ENCODE peak calls at places on chromosomes 4 and X, in five cellular contexts. B, J, N, L and F are unnamed samples.

GRCh38 chr4:88341227-88342192 is 37.1 kb upstream of the HERC6 start:
- DNase-seq in N (no peak), L (no peak), J (no peak), B (no peak), F (no peak)

GRCh38 chr4:59818656-59819055 is 1381.5 kb upstream of the ADGRL3 start:
- DNase-seq in J (no peak), N (no peak), L (no peak), B (no peak), F (no peak)

GRCh38 chr4:185775792-185776555 is 36.0 kb downstream of the SORBS2 start:
- DNase-seq in B (no peak), L (no peak), N (no peak), J (no peak), F (no peak)

GRCh38 chr4:36251983-36252382 is 7.7 kb upstream of the ARAP2 start:
- DNase-seq in N (no peak), L (no peak), B (no peak), J (no peak), F (no peak)

GRCh38 chr4:182644326-182645050 is 272.7 kb downstream of the DCTD start:
- DNase-seq in L (no peak), B (no peak), N (no peak), J (no peak), F (no peak)

GRCh38 chrX:30659421-30659820 is 6.2 kb downstream of the GK start:
- DNase-seq in B (no peak), N (no peak), L (no peak), J (no peak), F (no peak)

GRCh38 chr4:19486400-19486799 is 765.3 kb upstream of the SLIT2 start:
- DNase-seq in J (no peak), L (peak), N (no peak), B (no peak), F (no peak)

GRCh38 chrX:92247076-92247475 is 467.9 kb downstream of the PCDH11X start:
- DNase-seq in B (no peak), L (no peak), N (no peak), J (no peak), F (no peak)

GRCh38 chr4:54567327-54567726 is 90.4 kb upstream of the KIT start:
- DNase-seq in J (no peak), N (no peak), B (no peak), L (no peak), F (no peak)

GRCh38 chr4:108624263-108625056 is 4.1 kb downstream of the RPL34 start:
- DNase-seq in J (no peak), N (no peak), B (no peak), L (no peak), F (no peak)

GRCh38 chrX:153765138-153766079 is 1.4 kb downstream of the PLXNB3 start:
- DNase-seq in J (peak), B (peak), N (no peak), L (peak), F (peak)

GRCh38 chr4:159227378-159227777 is 124.5 kb downstream of the RAPGEF2 start:
- DNase-seq in L (no peak), N (no peak), J (no peak), B (no peak), F (no peak)

GRCh38 chr4:71189471-71189870 is 149.3 kb upstream of the SLC4A4 start:
- DNase-seq in L (no peak), B (no peak), J (no peak), N (no peak), F (no peak)

GRCh38 chrX:26778320-26778888 is 562.4 kb downstream of the MAGEB5 start:
- DNase-seq in L (no peak), B (no peak), J (no peak), N (no peak), F (no peak)

GRCh38 chrX:26788402-26788998 is 572.5 kb downstream of the MAGEB5 start:
- DNase-seq in L (no peak), B (no peak), N (no peak), J (no peak), F (no peak)

GRCh38 chrX:26783512-26784225 is 567.7 kb downstream of the MAGEB5 start:
- DNase-seq in L (peak), B (no peak), J (no peak), N (peak), F (peak)
- TF ChIP-seq CTCF in L (peak), B (peak), J (peak), N (peak), F (peak)

GRCh38 chrX:149510386-149510785 is 5.3 kb upstream of the IDS start:
- DNase-seq in B (no peak), N (no peak), L (no peak), J (no peak), F (no peak)
- TF ChIP-seq CTCF in B (no peak), N (peak), L (no peak), J (no peak), F (peak)

DNA sequence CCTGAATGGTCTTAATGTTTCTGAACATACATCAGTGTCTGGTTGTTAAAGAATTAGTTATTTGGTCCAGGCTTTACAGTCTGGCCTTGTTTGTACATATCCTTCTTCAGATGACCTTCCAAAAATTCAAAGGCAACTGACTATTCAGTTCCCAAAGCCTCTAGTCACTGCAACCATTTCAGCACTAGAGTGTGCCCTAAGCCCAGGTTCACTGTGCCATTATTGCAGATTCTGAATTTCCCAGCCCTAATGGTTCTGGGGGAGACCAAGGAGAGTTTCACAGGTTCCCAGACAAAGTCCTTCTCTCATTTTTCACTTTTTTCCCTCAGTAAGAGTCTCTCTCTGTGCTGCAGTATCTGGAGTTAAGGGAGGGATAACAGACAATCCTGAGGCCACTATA is 235.8 kb downstream of the TRAM1L1 start:
- DNase-seq in N (no peak), J (no peak), B (no peak), L (peak), F (no peak)
- TF ChIP-seq CTCF in N (no peak), J (no peak), B (no peak), L (peak), F (peak)

GRCh38 chr4:173056708-173057107 is 111.9 kb upstream of the GALNT7 start:
- DNase-seq in J (no peak), L (no peak), N (no peak), B (no peak), F (no peak)
- TF ChIP-seq CTCF in J (no peak), L (no peak), N (no peak), B (no peak), F (no peak)

DNA sequence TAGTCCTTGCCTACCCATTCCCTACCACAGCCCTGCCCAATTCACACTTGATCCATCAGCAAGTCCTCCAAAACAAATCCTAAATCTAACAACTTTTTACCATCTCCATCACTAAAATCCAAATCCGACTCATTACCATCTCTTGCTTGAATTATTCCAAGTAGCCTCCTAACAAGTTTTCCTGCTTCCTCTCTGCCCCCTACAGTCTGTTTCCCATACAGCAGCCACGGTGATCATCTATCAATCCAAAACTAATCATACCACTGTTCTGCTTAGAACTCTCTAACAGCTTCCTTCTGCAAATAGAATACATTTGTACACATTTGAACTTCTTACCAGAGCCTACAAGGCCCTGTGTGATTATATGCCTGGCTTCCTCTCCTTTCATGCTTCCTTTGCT is 133.0 kb downstream of the SHROOM4 start:
- DNase-seq in N (peak), B (no peak), L (no peak), J (no peak), F (no peak)
- TF ChIP-seq CTCF in N (peak), B (no peak), L (peak), J (peak), F (peak)

GRCh38 chr4:93710847-93711430 is 117.6 kb upstream of the ATOH1 start:
- DNase-seq in N (no peak), L (no peak), B (no peak), J (no peak), F (no peak)

DNA sequence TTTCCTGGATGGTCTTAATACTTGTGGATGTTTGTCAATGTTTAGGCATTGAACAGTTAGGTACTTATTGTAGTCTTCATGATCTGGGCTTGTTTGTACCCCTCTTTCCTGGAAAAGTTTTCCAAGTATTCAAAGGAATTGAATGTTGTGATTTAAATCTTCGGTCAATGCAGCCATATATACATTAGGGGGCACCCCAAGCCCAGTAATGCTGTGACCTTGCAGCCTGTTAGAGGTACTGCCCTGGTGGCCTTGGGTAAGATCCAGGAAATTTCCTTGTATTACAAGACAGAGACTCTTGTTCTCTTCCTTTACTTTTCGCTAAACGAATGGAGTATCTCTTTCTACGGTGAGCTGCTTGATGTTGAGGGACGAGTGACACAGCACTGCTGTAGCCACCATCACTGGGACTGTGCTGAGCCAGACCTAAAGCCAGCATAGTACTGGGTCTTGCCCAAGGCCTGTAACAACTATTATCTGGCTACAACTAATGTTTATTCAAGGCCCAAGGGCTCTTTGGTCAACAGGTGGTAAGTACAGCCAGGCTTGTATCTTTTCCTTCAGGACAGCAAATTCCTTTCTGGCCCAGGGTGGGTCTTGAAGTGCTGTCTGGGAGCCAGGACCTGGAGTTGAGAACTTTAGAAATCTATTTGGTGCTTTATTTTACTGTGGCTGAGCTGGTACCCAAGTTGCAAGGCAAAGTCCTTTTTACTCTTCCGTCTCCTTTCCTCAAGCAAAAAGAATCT is 118.3 kb upstream of the ATOH1 start:
- DNase-seq in B (no peak), J (no peak), L (peak), N (peak), F (no peak)
- TF ChIP-seq CTCF in B (no peak), J (no peak), L (peak), N (peak), F (peak)

GRCh38 chrX:109356684-109357083 is 125.2 kb downstream of the GUCY2F start:
- DNase-seq in N (no peak), B (no peak), J (no peak), L (no peak), F (no peak)

GRCh38 chrX:109360301-109360700 is 121.6 kb downstream of the GUCY2F start:
- DNase-seq in N (no peak), J (no peak), L (no peak), B (no peak), F (no peak)

GRCh38 chrX:109352121-109352556 is 129.7 kb downstream of the GUCY2F start:
- DNase-seq in L (no peak), N (no peak), B (peak), J (peak), F (no peak)

GRCh38 chrX:109362101-109362500 is 119.8 kb downstream of the GUCY2F start:
- DNase-seq in N (no peak), B (no peak), L (no peak), J (no peak), F (no peak)

GRCh38 chrX:109357714-109358113 is 124.2 kb downstream of the GUCY2F start:
- DNase-seq in J (no peak), L (no peak), N (no peak), B (no peak), F (no peak)
- TF ChIP-seq CTCF in J (no peak), L (no peak), N (no peak), B (no peak), F (no peak)

DNA sequence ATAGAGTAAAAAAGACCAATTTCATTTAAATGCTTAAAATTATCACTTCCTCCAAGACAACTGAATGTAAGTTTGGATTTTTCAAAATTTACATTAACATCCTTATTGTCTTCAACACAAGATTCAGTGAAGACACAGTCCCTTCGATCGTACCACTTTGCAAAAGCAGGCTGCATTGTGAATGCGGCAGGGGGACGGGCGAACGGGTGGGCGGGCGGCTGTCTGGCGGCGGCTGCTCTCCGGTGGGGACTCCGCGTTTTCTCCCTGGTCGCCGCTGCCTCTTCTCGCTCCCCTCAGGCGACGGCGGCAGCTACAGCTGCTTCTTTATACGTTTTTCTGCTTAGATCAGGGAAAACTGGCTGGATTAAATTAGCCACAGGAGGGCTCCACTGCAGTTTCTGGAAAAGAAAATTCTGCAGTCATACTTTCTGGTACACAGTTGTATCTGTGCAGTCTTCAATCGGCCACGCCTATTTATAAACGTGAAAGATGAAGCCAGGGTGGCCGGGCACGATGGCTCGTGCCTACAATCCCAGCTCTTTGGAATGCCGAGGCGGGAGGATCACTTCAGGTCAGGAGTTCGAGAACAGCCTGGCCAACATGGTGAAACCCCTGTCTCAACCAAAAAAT is 33.9 kb upstream of the HPF1 start:
- DNase-seq in B (peak), L (peak), N (peak), J (peak), F (peak)
- TF ChIP-seq CTCF in B (peak), L (peak), N (peak), J (peak), F (peak)

GRCh38 chr4:161249779-161250440 is 913.9 kb downstream of the FSTL5 start:
- DNase-seq in B (no peak), N (no peak), L (no peak), J (no peak), F (no peak)

GRCh38 chr4:161248880-161249279 is 914.9 kb downstream of the FSTL5 start:
- DNase-seq in N (no peak), J (no peak), L (no peak), B (no peak), F (no peak)

GRCh38 chr4:161256172-161256571 is 907.6 kb downstream of the FSTL5 start:
- DNase-seq in J (no peak), L (no peak), N (no peak), B (no peak), F (no peak)

GRCh38 chr4:161254375-161254774 is 909.4 kb downstream of the FSTL5 start:
- DNase-seq in J (no peak), N (no peak), L (no peak), B (no peak), F (no peak)

DNA sequence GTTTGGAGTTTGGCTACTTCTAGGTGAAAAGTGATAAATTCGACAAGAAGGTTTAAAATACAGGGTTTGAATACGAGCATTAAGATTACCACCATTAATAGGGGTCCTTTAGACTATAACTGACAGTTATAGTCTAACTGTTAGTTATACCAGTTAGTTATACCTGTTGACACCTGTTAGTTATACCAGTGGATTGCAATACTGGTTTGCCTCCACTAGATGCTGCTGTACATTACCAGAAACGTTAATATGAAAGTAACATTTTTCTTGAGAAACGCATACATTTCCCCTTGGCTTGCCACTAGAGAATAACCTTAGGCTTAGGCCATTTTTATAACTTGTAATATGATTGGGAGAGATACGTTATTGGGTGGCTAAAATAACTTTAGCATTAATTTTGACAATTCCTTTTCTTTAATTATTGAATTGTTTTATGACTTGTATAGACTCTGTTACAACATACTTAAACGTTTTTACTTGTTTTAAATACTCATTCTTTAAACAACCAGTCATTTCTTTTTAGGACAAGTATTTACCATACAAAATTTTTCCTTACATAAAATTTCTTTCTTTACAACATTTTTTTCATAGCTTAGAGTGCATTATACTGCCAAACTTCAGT is 911.2 kb downstream of the FSTL5 start:
- DNase-seq in B (no peak), J (no peak), L (peak), N (no peak), F (no peak)
- TF ChIP-seq CTCF in B (peak), J (peak), L (peak), N (peak), F (peak)